ENCODE peak calls at places on chromosomes 6 and 20, in seven cellular contexts. Y is spleen; N is ovary; U is CD8-positive, alpha-beta memory T cell; H is uterus; T is prostate gland; Q is GM23248. B is an unnamed sample.

GRCh38 chr6:63441266-63441956 is 121.6 kb upstream of the LGSN start:
- DNase-seq in Y (no peak), N (no peak), U (no peak), H (no peak), T (no peak), Q (no peak), B (no peak)

GRCh38 chr6:16739329-16739801 is 21.9 kb downstream of the ATXN1 start:
- DNase-seq in Y (no peak), N (no peak), U (no peak), H (no peak), T (peak; percentile 55), Q (peak; percentile 44), B (no peak)

GRCh38 chr6:53658992-53659391 is 6.6 kb downstream of the KLHL31 start:
- DNase-seq in Y (no peak), N (no peak), U (no peak), H (no peak), T (no peak), Q (peak; percentile 15), B (no peak)

GRCh38 chr6:24910850-24911712 is 24.7 kb downstream of the RIPOR2 start:
- DNase-seq in Y (peak; percentile 91), N (peak; percentile 54), U (peak; percentile 20), H (peak; percentile 79), T (peak; percentile 63), Q (peak; percentile 77), B (no peak)

GRCh38 chr6:40348591-40348990 is 238.6 kb downstream of the LRFN2 start:
- DNase-seq in Y (no peak), N (no peak), U (no peak), H (no peak), T (peak; percentile 0), Q (no peak), B (no peak)

GRCh38 chr20:24871429-24872213 is 77.4 kb upstream of the CST7 start:
- DNase-seq in Y (no peak), N (no peak), U (no peak), H (no peak), T (no peak), Q (no peak), B (no peak)

GRCh38 chr6:32603888-32604287 is 14.2 kb upstream of the HLA-DRB1 start:
- DNase-seq in Y (no peak), N (no peak), U (no peak), H (no peak), T (no peak), Q (no peak), B (no peak)

GRCh38 chr6:112979830-112980229 is 632.7 kb downstream of the RFPL4B start:
- DNase-seq in Y (no peak), N (no peak), U (no peak), H (no peak), T (no peak), Q (peak; percentile 34), B (peak; percentile 76)

GRCh38 chr6:113644861-113645575 is 212.1 kb upstream of the MARCKS start:
- DNase-seq in Y (no peak), N (no peak), U (no peak), H (no peak), T (no peak), Q (peak; percentile 95), B (no peak)

GRCh38 chr6:34053721-34054120 is 92.2 kb downstream of the GRM4 start:
- DNase-seq in Y (no peak), N (no peak), U (no peak), H (no peak), T (no peak), Q (no peak), B (peak; percentile 21)

GRCh38 chr20:46959081-46959692 is 64.5 kb downstream of the EYA2 start:
- DNase-seq in Y (no peak), N (no peak), U (no peak), H (no peak), T (no peak), Q (peak; percentile 95), B (no peak)

GRCh38 chr6:64691069-64691468 is 1016.0 kb downstream of the EYS start:
- DNase-seq in Y (no peak), N (no peak), U (no peak), H (no peak), T (no peak), Q (no peak), B (no peak)

GRCh38 chr6:108250240-108250866 is 10.5 kb downstream of the SNX3 start:
- DNase-seq in Y (no peak), N (no peak), U (no peak), H (no peak), T (no peak), Q (peak; percentile 29), B (no peak)

GRCh38 chr6:145096846-145097245 is 638.5 kb downstream of the EPM2A start:
- DNase-seq in Y (no peak), N (no peak), U (no peak), H (peak; percentile 19), T (no peak), Q (no peak), B (peak; percentile 17)

GRCh38 chr20:25045343-25045712 is 12.6 kb downstream of the ACSS1 start:
- DNase-seq in Y (peak; percentile 74), N (no peak), U (no peak), H (no peak), T (no peak), Q (no peak), B (no peak)

GRCh38 chr20:41701596-41702350 is 83.6 kb upstream of the CHD6 start:
- DNase-seq in Y (no peak), N (no peak), U (no peak), H (no peak), T (no peak), Q (peak; percentile 61), B (no peak)

GRCh38 chr20:55375920-55376319 is 629.4 kb downstream of the CBLN4 start:
- DNase-seq in Y (no peak), N (no peak), U (no peak), H (no peak), T (no peak), Q (no peak), B (no peak)

GRCh38 chr6:49252901-49253300 is 210.2 kb downstream of the MMUT start:
- DNase-seq in Y (no peak), N (no peak), U (no peak), H (no peak), T (no peak), Q (no peak), B (no peak)

GRCh38 chr6:53340536-53340935 is 8.2 kb downstream of the ELOVL5 start:
- DNase-seq in Y (no peak), N (no peak), U (no peak), H (no peak), T (no peak), Q (no peak), B (no peak)

GRCh38 chr6:142551145-142551811 is 249.5 kb downstream of the ADGRG6 start:
- DNase-seq in Y (no peak), N (no peak), U (no peak), H (no peak), T (peak; percentile 35), Q (peak; percentile 49), B (no peak)

GRCh38 chr6:110875548-110876169 is 1.1 kb downstream of the AMD1 start:
- DNase-seq in Y (peak; percentile 93), N (peak; percentile 72), U (peak; percentile 64), H (peak; percentile 41), T (peak; percentile 20), Q (peak; percentile 74), B (peak; percentile 37)

GRCh38 chr6:100370265-100370664 is 94.5 kb downstream of the SIM1 start:
- DNase-seq in Y (no peak), N (no peak), U (no peak), H (no peak), T (no peak), Q (peak; percentile 31), B (no peak)

GRCh38 chr20:16062661-16063591 is 510.3 kb downstream of the KIF16B start:
- DNase-seq in Y (no peak), N (no peak), U (no peak), H (no peak), T (no peak), Q (no peak), B (no peak)

GRCh38 chr20:54108394-54108643 is 37.9 kb upstream of the BCAS1 start:
- DNase-seq in Y (no peak), N (no peak), U (no peak), H (no peak), T (no peak), Q (no peak), B (no peak)

GRCh38 chr6:65638047-65638831 is 68.8 kb downstream of the EYS start:
- DNase-seq in Y (no peak), N (no peak), U (no peak), H (no peak), T (no peak), Q (no peak), B (no peak)

GRCh38 chr6:151553416-151554158 is 59.8 kb downstream of the CCDC170 start:
- DNase-seq in Y (no peak), N (no peak), U (no peak), H (no peak), T (no peak), Q (no peak), B (no peak)

GRCh38 chr6:38138374-38138773 is 318.8 kb downstream of the ZFAND3 start:
- DNase-seq in Y (no peak), N (no peak), U (no peak), H (no peak), T (no peak), Q (no peak), B (no peak)

DNA sequence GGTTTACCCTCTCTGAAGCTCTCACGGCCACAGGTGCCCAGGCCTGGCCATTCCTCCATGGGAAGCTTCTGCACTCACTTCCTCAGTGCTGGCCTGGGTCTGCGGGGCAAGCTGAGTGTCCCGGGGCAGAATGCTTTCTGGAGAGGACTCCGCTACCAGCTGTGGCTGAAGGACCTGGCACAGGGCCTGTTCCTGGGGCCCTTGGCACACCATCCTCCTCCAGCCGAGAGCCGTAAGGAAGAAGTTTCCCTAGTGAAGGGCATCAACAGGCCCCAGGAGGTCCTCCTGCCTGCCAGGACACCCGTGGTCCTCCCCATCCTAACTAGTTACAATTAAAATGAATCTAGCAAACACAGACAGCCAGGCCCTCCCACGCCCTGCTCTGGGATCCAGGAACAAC is 14.0 kb upstream of the KCNK15 start:
- DNase-seq in Y (no peak), N (peak; percentile 53), U (no peak), H (no peak), T (no peak), Q (no peak), B (no peak)
- H3K27ac ChIP-seq in Y (no peak overlapping the region), N (no peak overlapping the region), U (no peak overlapping the region), H (no peak overlapping the region), T (no peak overlapping the region), Q (no peak overlapping the region), B (no peak overlapping the region)

GRCh38 chr20:59576216-59576953 is 28.0 kb upstream of the PHACTR3 start:
- DNase-seq in Y (peak; percentile 58), N (peak; percentile 66), U (no peak), H (no peak), T (no peak), Q (no peak), B (no peak)
- H3K4me3 ChIP-seq in Y (no peak overlapping the region), N (no peak overlapping the region), U (no peak overlapping the region), H (no peak overlapping the region), T (no peak overlapping the region), Q (no peak overlapping the region), B (no peak overlapping the region)

DNA sequence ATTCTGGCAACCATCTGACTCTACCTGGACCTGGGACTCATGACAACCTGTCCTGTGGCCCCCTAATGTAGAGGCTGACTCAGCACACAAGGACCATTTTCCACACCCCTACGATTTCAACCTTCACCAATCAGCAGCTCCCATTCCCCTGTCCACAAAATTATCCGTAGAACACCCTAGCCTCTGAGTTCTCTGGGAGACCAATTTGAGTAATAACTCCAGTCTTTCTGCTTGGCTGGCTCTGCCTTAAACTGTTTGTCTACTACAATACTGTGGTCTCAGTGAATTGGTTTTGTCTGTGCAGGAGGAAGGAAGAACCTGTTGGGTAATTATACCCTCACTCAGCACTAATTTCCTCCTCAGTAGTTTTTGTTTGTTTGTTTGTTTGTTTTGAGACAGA is 99.3 kb upstream of the MRPS10 start:
- DNase-seq in Y (no peak), N (no peak), U (no peak), H (no peak), T (no peak), Q (no peak), B (no peak)
- H3K27ac ChIP-seq in Y (no peak overlapping the region), N (no peak overlapping the region), U (no peak overlapping the region), H (no peak overlapping the region), T (no peak overlapping the region), Q (peak overlapping the region; percentile 82), B (peak overlapping the region; percentile 82)

GRCh38 chr20:64048402-64049044 is 916 bp downstream of the SOX18 start:
- DNase-seq in Y (no peak), N (no peak), U (no peak), H (no peak), T (no peak), Q (no peak), B (no peak)
- H3K4me3 ChIP-seq in Y (peak overlapping the region; percentile 2), N (no peak overlapping the region), U (no peak overlapping the region), H (peak overlapping the region; percentile 28), T (peak overlapping the region; percentile 5), Q (no peak overlapping the region), B (peak overlapping the region; percentile 36)